ENCODE peak calls at places on chromosomes 2 and 18, in ten cellular contexts. P, K, Z, H, X, S, F, Y, O and U are unnamed samples.

GRCh38 chr2:216115224-216115582 is 6.1 kb downstream of the XRCC5 start:
- DNase-seq in P (no peak), K (no peak), Z (peak), H (peak), X (no peak), S (no peak), F (no peak), Y (peak), O (no peak), U (no peak)

GRCh38 chr2:38666578-38666926 is 638 bp downstream of the GALM start:
- DNase-seq in P (no peak), K (no peak), Z (no peak), H (peak), X (no peak), S (no peak), F (peak), Y (peak), O (no peak), U (no peak)

GRCh38 chr2:3465328-3465727 is 54.0 kb downstream of the ADI1 start:
- DNase-seq in P (peak), K (no peak), Z (no peak), H (no peak), X (no peak), S (no peak), F (no peak), Y (no peak), O (no peak), U (no peak)

GRCh38 chr18:54127759-54128378 is 96.6 kb downstream of the MBD2 start:
- DNase-seq in P (peak), K (peak), Z (no peak), H (peak), X (peak), S (peak), F (peak), Y (peak), O (no peak), U (peak)

GRCh38 chr18:42936289-42936688 is 179.2 kb downstream of the RIT2 start:
- DNase-seq in P (no peak), K (no peak), Z (no peak), H (no peak), X (no peak), S (no peak), F (no peak), Y (no peak), O (no peak), U (no peak)

GRCh38 chr2:73176881-73177644 is 25.3 kb upstream of the NOTO start:
- DNase-seq in P (peak), K (peak), Z (peak), H (peak), X (peak), S (peak), F (peak), Y (peak), O (peak), U (peak)

GRCh38 chr2:130759906-130760753 is 4.8 kb downstream of the AMER3 start:
- DNase-seq in P (no peak), K (no peak), Z (no peak), H (peak), X (no peak), S (no peak), F (no peak), Y (no peak), O (no peak), U (no peak)

GRCh38 chr2:104405628-104406027 is 448.3 kb upstream of the POU3F3 start:
- DNase-seq in P (peak), K (no peak), Z (no peak), H (no peak), X (no peak), S (no peak), F (no peak), Y (peak), O (no peak), U (no peak)

GRCh38 chr18:77522031-77522675 is 272.5 kb downstream of the GALR1 start:
- DNase-seq in P (no peak), K (no peak), Z (no peak), H (peak), X (no peak), S (no peak), F (no peak), Y (peak), O (no peak), U (no peak)

GRCh38 chr2:17877811-17878221 is 651 bp upstream of the KCNS3 start:
- DNase-seq in P (no peak), K (no peak), Z (no peak), H (peak), X (peak), S (no peak), F (peak), Y (peak), O (no peak), U (no peak)

GRCh38 chr2:122028371-122029102 is 273.1 kb downstream of the TSN start:
- DNase-seq in P (no peak), K (no peak), Z (no peak), H (peak), X (no peak), S (peak), F (no peak), Y (no peak), O (no peak), U (no peak)

GRCh38 chr2:214410918-214411554 is at the start of gene VWC2L:
- DNase-seq in P (peak), K (peak), Z (peak), H (peak), X (peak), S (peak), F (peak), Y (peak), O (no peak), U (peak)